ENCODE peak calls at places on chromosomes 2 and 18, in five cellular contexts. G, Y, N, V and P are unnamed samples.

GRCh38 chr2:88746929-88747490 is 55.5 kb downstream of the RPIA start:
- DNase-seq in Y (no peak), N (no peak), G (no peak), V (no peak), P (no peak)

GRCh38 chr2:100786297-100786658 is 33.7 kb upstream of the NPAS2 start:
- DNase-seq in V (peak; percentile 67), Y (peak; percentile 88), N (no peak), G (no peak), P (no peak)

GRCh38 chr2:16973586-16974274 is 308.1 kb upstream of the CYRIA start:
- DNase-seq in V (no peak), N (no peak), G (no peak), Y (no peak), P (no peak)

GRCh38 chr18:58785171-58785805 is 79.4 kb upstream of the ZNF532 start:
- DNase-seq in N (no peak), Y (peak; percentile 84), V (peak; percentile 70), G (no peak), P (no peak)

GRCh38 chr2:152558174-152559091 is 158.8 kb downstream of the PRPF40A start:
- DNase-seq in Y (no peak), V (peak; percentile 29), G (no peak), N (no peak), P (no peak)

GRCh38 chr2:99481941-99482340 is 7.9 kb downstream of the REV1 start:
- DNase-seq in N (no peak), G (no peak), V (no peak), Y (no peak), P (no peak)

GRCh38 chr2:200469708-200470600 is 39.9 kb downstream of the KCTD18 start:
- DNase-seq in G (peak; percentile 10), V (no peak), Y (no peak), N (peak; percentile 62), P (no peak)

GRCh38 chr18:46892842-46893241 is 24.5 kb downstream of the PIAS2 start:
- DNase-seq in Y (no peak), G (no peak), N (no peak), V (no peak), P (no peak)

GRCh38 chr2:237980087-237980486 is 13.3 kb downstream of the UBE2F start:
- DNase-seq in Y (no peak), V (no peak), N (peak; percentile 33), G (no peak), P (no peak)

GRCh38 chr18:45793295-45793965 is 32.0 kb upstream of the SIGLEC15 start:
- DNase-seq in N (no peak), Y (peak; percentile 76), G (no peak), V (peak; percentile 67), P (no peak)

GRCh38 chr18:79926715-79927596 is 24.5 kb downstream of the SLC66A2 start:
- DNase-seq in V (no peak), N (no peak), Y (no peak), G (no peak), P (no peak)

GRCh38 chr2:66925128-66925527 is 472.0 kb upstream of the ETAA1 start:
- DNase-seq in N (no peak), V (no peak), G (no peak), Y (peak; percentile 12), P (no peak)

GRCh38 chr18:55048892-55049291 is 89.6 kb upstream of the CCDC68 start:
- DNase-seq in N (no peak), Y (peak; percentile 5), V (peak; percentile 15), G (no peak), P (no peak)

GRCh38 chr2:43220229-43220981 is 6.0 kb downstream of the ZFP36L2 start:
- DNase-seq in Y (no peak), G (no peak), N (no peak), V (no peak), P (no peak)

GRCh38 chr2:144480257-144480656 is 39.7 kb downstream of the ZEB2 start:
- DNase-seq in V (no peak), N (no peak), G (no peak), Y (no peak), P (no peak)

GRCh38 chr2:170115501-170116229 is 62.3 kb upstream of the MYO3B start:
- DNase-seq in N (no peak), Y (no peak), G (no peak), V (no peak), P (no peak)

GRCh38 chr2:241224068-241224850 is 35.8 kb downstream of the ANO7 start:
- DNase-seq in N (peak; percentile 82), G (no peak), V (no peak), Y (no peak), P (no peak)

GRCh38 chr2:207683879-207684627 is 27.4 kb upstream of the CCNYL1 start:
- DNase-seq in N (no peak), V (peak; percentile 66), G (no peak), Y (peak; percentile 97), P (no peak)

GRCh38 chr2:159163935-159164334 is 122.6 kb downstream of the WDSUB1 start:
- DNase-seq in G (no peak), V (no peak), Y (no peak), N (no peak), P (no peak)

GRCh38 chr2:21860913-21861312 is 737.1 kb downstream of the TDRD15 start:
- DNase-seq in V (no peak), G (no peak), N (no peak), Y (no peak), P (no peak)

GRCh38 chr2:19669605-19670004 is 232.2 kb downstream of the TTC32 start:
- DNase-seq in N (no peak), G (no peak), V (no peak), Y (no peak), P (no peak)

GRCh38 chr2:216617159-216617815 is 15.9 kb upstream of the IGFBP2 start:
- DNase-seq in V (no peak), N (no peak), G (no peak), Y (no peak), P (no peak)

GRCh38 chr18:4599312-4599711 is 144.2 kb upstream of the DLGAP1 start:
- DNase-seq in V (no peak), N (no peak), G (no peak), Y (no peak), P (no peak)

GRCh38 chr18:54805571-54806334 is 22.5 kb upstream of the RAB27B start:
- DNase-seq in Y (no peak), G (no peak), V (peak; percentile 23), N (no peak), P (no peak)

GRCh38 chr2:159895258-159896209 is 97.5 kb upstream of the CD302 start:
- DNase-seq in Y (no peak), V (no peak), N (no peak), G (no peak), P (no peak)

GRCh38 chr2:185279999-185280398 is 458.6 kb upstream of the FSIP2 start:
- DNase-seq in G (no peak), Y (peak; percentile 16), V (no peak), N (no peak), P (no peak)

GRCh38 chr2:28665041-28665704 is 86.5 kb upstream of the PPP1CB start:
- DNase-seq in V (no peak), G (no peak), N (no peak), Y (no peak), P (no peak)

GRCh38 chr2:232838406-232838874 is 31.6 kb upstream of the SNORC start:
- DNase-seq in Y (peak; percentile 48), G (peak; percentile 3), N (no peak), V (no peak), P (no peak)